ENCODE peak calls at places on chromosomes 2 and 18, in four cellular contexts. O, T, H and B are unnamed samples.

GRCh38 chr18:54089749-54090459 is 134.6 kb downstream of the MBD2 start:
- DNase-seq in O (no peak), T (no peak), H (no peak), B (no peak)

GRCh38 chr2:181457741-181458425 is 697 bp downstream of the ITGA4 start:
- DNase-seq in O (peak), T (no peak), H (peak), B (no peak)

GRCh38 chr2:224870341-224870740 is 154.2 kb upstream of the CCDC195 start:
- DNase-seq in O (no peak), T (no peak), H (no peak), B (no peak)

GRCh38 chr2:98867539-98868309 is 68.3 kb downstream of the CRACDL start:
- DNase-seq in O (no peak), T (no peak), H (no peak), B (no peak)

GRCh38 chr2:221335106-221335505 is 237.0 kb downstream of the EPHA4 start:
- DNase-seq in O (no peak), T (no peak), H (no peak), B (no peak)

GRCh38 chr18:79327199-79327545 is 68.6 kb upstream of the NFATC1 start:
- DNase-seq in O (no peak), T (no peak), H (no peak), B (no peak)

GRCh38 chr18:32582455-32582854 is 111.8 kb upstream of the GAREM1 start:
- DNase-seq in O (no peak), T (no peak), H (no peak), B (no peak)

GRCh38 chr2:179749210-179749609 is 112.2 kb downstream of the ZNF385B start:
- DNase-seq in O (no peak), T (no peak), H (no peak), B (no peak)

GRCh38 chr2:42931818-42932195 is 139.4 kb upstream of the HAAO start:
- DNase-seq in O (no peak), T (no peak), H (no peak), B (no peak)

GRCh38 chr2:119259296-119259860 is 35.7 kb downstream of the STEAP3 start:
- DNase-seq in O (no peak), T (no peak), H (no peak), B (no peak)

GRCh38 chr18:49464718-49465598 is 4.5 kb upstream of the DYM start:
- DNase-seq in O (no peak), T (no peak), H (no peak), B (no peak)

GRCh38 chr2:1744446-1745170 is at the start of gene PXDN:
- DNase-seq in O (no peak), T (no peak), H (no peak), B (no peak)

GRCh38 chr18:8052237-8052701 is 485.2 kb downstream of the PTPRM start:
- DNase-seq in O (no peak), T (no peak), H (peak), B (peak)

GRCh38 chr2:112712903-112713584 is 7.8 kb upstream of the NT5DC4 start:
- DNase-seq in O (no peak), T (no peak), H (peak), B (no peak)

GRCh38 chr2:225366731-225367130 is 32.8 kb upstream of the NYAP2 start:
- DNase-seq in O (no peak), T (no peak), H (no peak), B (no peak)

GRCh38 chr2:167157523-167157922 is 269.2 kb downstream of the XIRP2 start:
- DNase-seq in O (no peak), T (no peak), H (no peak), B (no peak)

GRCh38 chr18:58390399-58390798 is 238.5 kb downstream of the ALPK2 start:
- DNase-seq in O (no peak), T (no peak), H (no peak), B (no peak)

GRCh38 chr2:55010149-55010591 is 40.1 kb downstream of the RTN4 start:
- DNase-seq in O (no peak), T (peak), H (peak), B (no peak)

GRCh38 chr18:48680339-48680738 is 141.5 kb downstream of the CTIF start:
- DNase-seq in O (no peak), T (no peak), H (no peak), B (no peak)

GRCh38 chr2:148979919-148980277 is 58.6 kb upstream of the LYPD6B start:
- DNase-seq in O (no peak), T (no peak), H (no peak), B (no peak)

GRCh38 chr18:21117385-21118135 is 5.9 kb upstream of the ROCK1 start:
- DNase-seq in O (no peak), T (no peak), H (no peak), B (no peak)

GRCh38 chr2:7419814-7420213 is 502.6 kb downstream of the RNF144A start:
- DNase-seq in O (no peak), T (no peak), H (no peak), B (no peak)